ENCODE peak calls at places on chromosomes 11 and 22, in five cellular contexts. G is mesendoderm, K is ureter, U is GM19239, B is LoVo. A is an unnamed sample.

GRCh38 chr22:37675930-37676571 is 615 bp downstream of the LGALS1 start:
- DNase-seq in K (peak; percentile 76), U (no peak), B (no peak), G (no peak), A (peak; percentile 59)

GRCh38 chr11:272931-273198 is 5.3 kb upstream of the NLRP6 start:
- DNase-seq in B (no peak), G (no peak), U (no peak), K (no peak), A (no peak)

GRCh38 chr22:21010426-21011113 is 4.4 kb upstream of the P2RX6 start:
- DNase-seq in B (no peak), G (no peak), K (no peak), U (no peak), A (no peak)

GRCh38 chr22:23401910-23402274 is 178.2 kb downstream of the IGLL1 start:
- DNase-seq in G (no peak), K (no peak), U (no peak), B (no peak), A (no peak)

GRCh38 chr11:110172666-110173065 is 79.5 kb downstream of the ZC3H12C start:
- DNase-seq in U (no peak), B (no peak), K (no peak), G (no peak), A (no peak)

GRCh38 chr11:88520391-88520790 is 182.9 kb upstream of the CTSC start:
- DNase-seq in B (no peak), G (no peak), U (no peak), K (no peak), A (no peak)

GRCh38 chr22:28395920-28396447 is 283.7 kb downstream of the TTC28 start:
- DNase-seq in U (no peak), G (no peak), K (no peak), B (no peak), A (no peak)

GRCh38 chr11:77374611-77375031 is 73.1 kb upstream of the GDPD4 start:
- DNase-seq in G (no peak), B (no peak), K (no peak), U (no peak), A (peak; percentile 17)

GRCh38 chr11:70247710-70248072 is 22.8 kb upstream of the PPFIA1 start:
- DNase-seq in B (no peak), U (no peak), G (no peak), K (no peak), A (peak; percentile 58)

GRCh38 chr22:26860233-26860765 is 202.9 kb downstream of the MIAT start:
- DNase-seq in B (no peak), K (no peak), G (no peak), U (no peak), A (no peak)

GRCh38 chr11:47234669-47235075 is 13.9 kb downstream of the ACP2 start:
- DNase-seq in U (no peak), B (no peak), G (no peak), K (no peak), A (no peak)

GRCh38 chr22:45246060-45246985 is 5.6 kb upstream of the KIAA0930 start:
- DNase-seq in U (no peak), K (peak; percentile 64), G (peak; percentile 91), B (peak; percentile 93), A (peak; percentile 96)

GRCh38 chr11:32088117-32088941 is 2.5 kb upstream of the RCN1 start:
- DNase-seq in K (peak; percentile 71), G (peak; percentile 50), U (no peak), B (peak; percentile 60), A (peak; percentile 93)

GRCh38 chr22:23243006-23243573 is 62.8 kb downstream of the BCR start:
- DNase-seq in K (no peak), G (peak; percentile 95), B (no peak), U (no peak), A (no peak)

GRCh38 chr11:83069441-83070043 is 2.2 kb downstream of the RAB30 start:
- DNase-seq in K (no peak), B (no peak), G (peak; percentile 18), U (no peak), A (no peak)

GRCh38 chr22:46865052-46865434 is 102.6 kb downstream of the TBC1D22A start:
- DNase-seq in U (no peak), K (no peak), B (no peak), G (no peak), A (no peak)

GRCh38 chr22:25702046-25702445 is 39.9 kb upstream of the MYO18B start:
- DNase-seq in U (no peak), K (no peak), B (peak; percentile 18), G (no peak), A (peak; percentile 16)

GRCh38 chr11:70712471-70712870 is 314.1 kb downstream of the CTTN start:
- DNase-seq in B (no peak), G (peak; percentile 25), U (no peak), K (no peak), A (no peak)

GRCh38 chr11:72190581-72191205 is 1.2 kb upstream of the FOLR1 start:
- DNase-seq in G (no peak), U (no peak), B (no peak), K (no peak), A (no peak)

A was measured in MCF 10A.